ENCODE peak calls at places on chromosomes 2 and 18, in eight cellular contexts. Y is IMR-90; A is psoas muscle; I is K562; H is effector memory CD4-positive, alpha-beta T cell; D is left ventricle myocardium inferior; L is H1; U is cardiac muscle cell. F is an unnamed sample. For H3K9me3, the result is how much of the 10 kb centered on the place peaks cover.

GRCh38 chr2:71947809-71948208 is 199.9 kb downstream of the CYP26B1 start:
- DNase-seq in Y (no peak), A (no peak), I (no peak), H (no peak), D (no peak), L (no peak), U (no peak), F (no peak)

GRCh38 chr2:204225633-204226032 is 289.1 kb downstream of the ICOS start:
- DNase-seq in Y (no peak), A (no peak), I (no peak), H (no peak), D (no peak), L (no peak), U (no peak), F (no peak)

GRCh38 chr18:54109131-54109683 is 115.3 kb downstream of the MBD2 start:
- DNase-seq in Y (no peak), A (no peak), I (no peak), H (no peak), D (no peak), L (no peak), U (peak), F (no peak)

GRCh38 chr2:230866704-230867561 is 2.2 kb downstream of the ITM2C start:
- DNase-seq in Y (peak), A (peak), I (no peak), H (peak), D (no peak), L (peak), U (peak), F (no peak)

GRCh38 chr2:582792-583528 is 94.2 kb downstream of the TMEM18 start:
- DNase-seq in Y (no peak), A (no peak), I (peak), H (no peak), D (no peak), L (no peak), U (no peak), F (no peak)

GRCh38 chr2:138012082-138012481 is 47.8 kb downstream of the HNMT start:
- DNase-seq in Y (no peak), A (no peak), I (peak), H (no peak), D (no peak), L (no peak), U (no peak), F (no peak)

GRCh38 chr2:237726401-237726830 is 72.2 kb upstream of the RBM44 start:
- DNase-seq in Y (peak), A (no peak), I (no peak), H (no peak), D (no peak), L (no peak), U (peak), F (no peak)

GRCh38 chr18:54218299-54218698 is 6.2 kb downstream of the MBD2 start:
- DNase-seq in Y (no peak), A (no peak), I (no peak), H (no peak), D (no peak), L (no peak), U (no peak), F (no peak)

GRCh38 chr2:240024766-240025165 is 376 bp downstream of the NDUFA10 start:
- DNase-seq in Y (no peak), A (no peak), I (peak), H (no peak), D (no peak), L (no peak), U (peak), F (no peak)

GRCh38 chr2:218445602-218446001 is 26.7 kb downstream of the VIL1 start:
- DNase-seq in Y (no peak), A (no peak), I (no peak), H (no peak), D (no peak), L (no peak), U (no peak), F (no peak)

GRCh38 chr18:73793386-73793785 is 354.2 kb downstream of the FBXO15 start:
- DNase-seq in Y (peak), A (no peak), I (no peak), H (no peak), D (no peak), L (no peak), U (peak), F (no peak)

GRCh38 chr18:69596345-69596744 is 195.7 kb downstream of the DOK6 start:
- DNase-seq in Y (no peak), A (no peak), I (no peak), H (no peak), D (no peak), L (no peak), U (no peak), F (no peak)

GRCh38 chr2:231554748-231555545 is 24.7 kb upstream of the NMUR1 start:
- DNase-seq in Y (peak), A (peak), I (no peak), H (no peak), D (peak), L (no peak), U (peak), F (no peak)

GRCh38 chr18:73668051-73668450 is 479.6 kb downstream of the FBXO15 start:
- DNase-seq in Y (no peak), A (no peak), I (no peak), H (no peak), D (no peak), L (no peak), U (no peak), F (no peak)

GRCh38 chr2:61465045-61465444 is 5.8 kb downstream of the USP34 start:
- DNase-seq in Y (no peak), A (no peak), I (peak), H (no peak), D (no peak), L (no peak), U (no peak), F (no peak)
- H3K4me3 ChIP-seq in Y (no peak), A (no peak), I (peak), H (no peak), D (no peak), L (no peak), U (no peak), F (no peak)

DNA sequence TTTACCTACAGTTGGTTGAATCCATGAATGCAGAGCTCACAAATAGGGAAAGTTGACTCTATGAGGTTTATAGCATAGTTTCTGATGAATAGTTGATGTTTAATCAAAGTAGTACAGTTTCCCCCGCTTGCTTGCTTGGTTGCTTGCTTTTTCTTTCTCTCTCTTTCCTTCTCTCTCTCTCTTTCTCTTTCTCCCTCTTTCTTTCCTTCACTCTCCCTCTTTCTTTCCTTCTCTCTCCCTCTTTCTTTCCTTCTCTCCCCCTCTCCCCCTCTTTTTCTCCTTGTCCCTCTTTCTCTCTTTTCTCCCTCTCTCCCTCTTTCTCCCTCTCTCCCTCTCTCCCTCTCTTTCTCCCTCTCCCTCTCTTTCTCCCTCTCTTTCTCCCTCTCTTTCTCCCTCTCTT is 999.9 kb upstream of the CELF4 start:
- DNase-seq in Y (no peak), A (no peak), I (no peak), H (no peak), D (no peak), L (no peak), U (no peak), F (no peak)
- H3K9me3 ChIP-seq in Y (under half), A (under half), I (under half), H (under half), D (under half), L (under half), U (under half), F (under half)

GRCh38 chr2:42048318-42049251 is 764 bp downstream of the PKDCC start:
- DNase-seq in Y (peak), A (peak), I (no peak), H (no peak), D (no peak), L (no peak), U (peak), F (no peak)

GRCh38 chr2:42046819-42047487 is 868 bp upstream of the PKDCC start:
- DNase-seq in Y (no peak), A (no peak), I (peak), H (no peak), D (no peak), L (peak), U (peak), F (no peak)

GRCh38 chr2:42049411-42050349 is 1.9 kb downstream of the PKDCC start:
- DNase-seq in Y (no peak), A (no peak), I (no peak), H (no peak), D (no peak), L (no peak), U (peak), F (no peak)

GRCh38 chr2:42045956-42046748 is 1.7 kb upstream of the PKDCC start:
- DNase-seq in Y (no peak), A (no peak), I (no peak), H (no peak), D (no peak), L (no peak), U (peak), F (no peak)

GRCh38 chr2:42047488-42048317 is at the start of gene PKDCC:
- DNase-seq in Y (peak), A (peak), I (peak), H (peak), D (peak), L (peak), U (peak), F (no peak)
- H3K4me3 ChIP-seq in Y (peak), A (peak), I (peak), H (peak), D (peak), L (peak), U (peak), F (peak)

GRCh38 chr18:56021136-56021813 is 433.3 kb upstream of the TCF4 start:
- DNase-seq in Y (peak), A (no peak), I (no peak), H (no peak), D (no peak), L (no peak), U (no peak), F (no peak)
- H3K9me3 ChIP-seq in Y (under half), A (under half), I (under half), H (under half), D (under half), L (under half), U (under half), F (under half)

DNA sequence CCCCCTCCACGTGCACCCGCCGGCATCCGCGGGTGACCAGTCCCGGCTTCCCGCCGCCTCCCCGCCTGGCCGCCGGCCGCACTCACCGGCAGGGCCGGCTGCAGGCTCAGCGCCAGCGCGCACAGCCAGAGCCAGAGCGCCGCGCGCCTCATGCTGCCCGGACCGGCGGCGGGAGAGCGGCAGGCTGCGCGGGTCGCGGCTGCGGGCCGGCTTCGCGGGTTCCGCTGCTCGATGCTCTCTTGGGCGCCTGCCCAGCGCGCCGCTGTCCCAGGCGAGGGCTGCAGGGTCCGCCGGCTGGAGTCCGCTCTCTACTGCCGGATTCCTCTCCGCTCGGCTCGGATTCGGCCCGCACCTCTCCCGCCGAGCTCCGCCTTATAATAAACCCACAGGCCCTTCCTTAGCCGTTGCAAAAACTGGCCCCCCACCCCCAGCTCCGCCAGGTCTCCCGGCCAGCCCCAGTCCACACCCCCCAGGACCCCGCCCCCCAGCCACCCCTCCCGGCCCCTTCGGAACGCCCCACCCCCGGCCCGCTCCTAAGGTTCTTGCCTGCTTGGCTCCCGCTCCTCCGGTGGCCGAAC is at the start of gene SDC1:
- DNase-seq in Y (peak), A (peak), I (peak), H (no peak), D (no peak), L (peak), U (peak), F (no peak)
- H3K4me3 ChIP-seq in Y (peak), A (peak), I (peak), H (peak), D (peak), L (peak), U (peak), F (peak)

GRCh38 chr18:79890638-79891037 is 60.8 kb downstream of the SLC66A2 start:
- DNase-seq in Y (no peak), A (no peak), I (no peak), H (no peak), D (no peak), L (no peak), U (no peak), F (no peak)
- H3K9me3 ChIP-seq in Y (under half), A (under half), I (under half), H (under half), D (half or more), L (under half), U (under half), F (under half)

DNA sequence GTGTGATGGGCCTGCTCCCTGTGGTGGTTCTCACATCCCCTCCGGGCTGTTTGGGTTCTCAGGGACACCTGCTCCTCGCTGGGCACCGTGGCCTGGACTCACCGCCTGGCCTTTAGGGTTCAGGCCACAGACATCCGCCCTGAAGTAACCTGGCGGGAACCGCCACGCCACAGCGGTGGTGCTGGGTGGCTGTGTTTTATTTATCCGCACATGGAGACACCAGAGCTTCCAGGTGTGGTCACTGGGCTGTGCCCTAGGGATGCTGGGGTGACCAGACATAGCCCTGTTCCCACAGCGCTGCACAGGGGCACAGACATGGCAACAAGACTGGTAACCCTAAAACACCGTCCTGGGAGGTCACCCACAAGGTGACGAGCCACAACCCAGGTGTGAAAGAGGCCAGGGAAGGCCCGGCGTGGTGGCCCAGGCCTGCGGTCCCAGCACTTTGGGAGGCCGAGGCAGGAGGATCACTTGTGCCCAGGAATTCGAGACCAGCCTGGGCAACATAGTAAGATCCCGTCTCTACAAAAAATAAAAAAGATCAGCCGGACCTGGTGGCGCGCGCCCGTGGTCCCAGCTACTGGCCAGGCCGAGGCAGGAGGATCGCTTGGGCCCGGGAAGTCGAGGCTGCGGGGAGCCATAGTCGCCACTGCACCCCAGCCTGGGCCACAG is 649 bp upstream of the HSBP1L1 start:
- DNase-seq in Y (no peak), A (no peak), I (no peak), H (no peak), D (no peak), L (no peak), U (no peak), F (no peak)
- H3K4me3 ChIP-seq in Y (no peak), A (peak), I (no peak), H (peak), D (peak), L (no peak), U (peak), F (peak)

GRCh38 chr2:184528119-184528518 is 70.2 kb upstream of the ZNF804A start:
- DNase-seq in Y (no peak), A (no peak), I (peak), H (no peak), D (no peak), L (no peak), U (no peak), F (no peak)

GRCh38 chr2:184527058-184527457 is 71.3 kb upstream of the ZNF804A start:
- DNase-seq in Y (no peak), A (no peak), I (no peak), H (no peak), D (no peak), L (no peak), U (no peak), F (no peak)

GRCh38 chr2:184524551-184525382 is 73.6 kb upstream of the ZNF804A start:
- DNase-seq in Y (no peak), A (peak), I (no peak), H (no peak), D (no peak), L (no peak), U (no peak), F (no peak)

GRCh38 chr2:184520441-184520840 is 77.9 kb upstream of the ZNF804A start:
- DNase-seq in Y (no peak), A (no peak), I (no peak), H (no peak), D (no peak), L (no peak), U (no peak), F (no peak)

GRCh38 chr2:184523732-184524131 is 74.6 kb upstream of the ZNF804A start:
- DNase-seq in Y (no peak), A (peak), I (no peak), H (no peak), D (no peak), L (no peak), U (no peak), F (no peak)
- H3K9me3 ChIP-seq in Y (under half), A (under half), I (under half), H (under half), D (under half), L (under half), U (under half), F (under half)

DNA sequence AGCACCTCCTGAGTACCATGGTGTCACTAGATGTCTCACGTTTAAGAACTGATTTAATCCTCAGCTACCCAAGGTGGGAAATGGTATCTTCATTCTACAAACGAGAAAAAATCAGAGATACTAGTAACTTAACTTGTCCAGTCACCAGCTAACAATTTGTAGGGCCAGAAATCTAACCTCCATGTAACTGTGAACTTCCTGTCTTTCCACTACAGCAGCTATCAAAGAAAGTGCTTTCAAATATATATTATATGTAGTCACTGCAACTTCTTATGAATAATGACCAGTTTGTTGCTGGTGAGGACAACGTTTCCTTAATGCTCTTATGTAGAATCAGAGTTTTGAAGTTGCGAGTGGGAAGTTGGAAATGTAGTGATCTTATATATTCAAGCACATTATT is 1.9 kb downstream of the REV1 start:
- DNase-seq in Y (peak), A (no peak), I (no peak), H (no peak), D (no peak), L (no peak), U (no peak), F (no peak)
- H3K4me3 ChIP-seq in Y (no peak), A (peak), I (no peak), H (no peak), D (peak), L (no peak), U (no peak), F (no peak)

F was measured in iPS DF 6.9.